ENCODE peak calls at places on chromosomes 4 and X, in six cellular contexts. Y, B, X, U, L and S are unnamed samples. For H3K27me3, the result is how much of the 10 kb centered on the place peaks cover.

GRCh38 chr4:5429747-5430146 is 278.6 kb downstream of the EVC2 start:
- DNase-seq in Y (no peak), L (no peak), U (no peak), X (no peak), B (no peak), S (no peak)

GRCh38 chr4:105274504-105274903 is 127.8 kb downstream of the TET2 start:
- DNase-seq in Y (no peak), B (no peak), L (no peak), U (no peak), X (no peak), S (no peak)

GRCh38 chr4:20194079-20195013 is 57.4 kb upstream of the SLIT2 start:
- DNase-seq in U (no peak), Y (no peak), B (no peak), X (no peak), L (no peak), S (no peak)

GRCh38 chr4:147639388-147639787 is 22.2 kb downstream of the TMEM184C start:
- DNase-seq in U (peak), L (no peak), X (no peak), Y (no peak), B (no peak), S (no peak)

GRCh38 chrX:791479-792034 is 161.0 kb downstream of the SHOX start:
- DNase-seq in U (no peak), B (no peak), L (no peak), X (no peak), Y (peak), S (no peak)

GRCh38 chrX:147180886-147181285 is 366.3 kb upstream of the CXorf51A start:
- DNase-seq in Y (no peak), B (peak), X (no peak), U (no peak), L (no peak), S (no peak)

GRCh38 chrX:11740794-11741193 is 17.2 kb upstream of the MSL3 start:
- DNase-seq in B (no peak), X (no peak), L (no peak), U (no peak), Y (no peak), S (no peak)

GRCh38 chr4:52253025-52253424 is 201.9 kb downstream of the SPATA18 start:
- DNase-seq in Y (no peak), L (no peak), B (no peak), U (no peak), X (no peak), S (no peak)

GRCh38 chr4:39227906-39228305 is 45.6 kb downstream of the WDR19 start:
- DNase-seq in Y (no peak), B (no peak), U (no peak), X (no peak), L (no peak), S (no peak)

GRCh38 chr4:154615211-154615610 is 2.8 kb upstream of the FGG start:
- DNase-seq in B (no peak), L (no peak), X (no peak), Y (no peak), U (no peak), S (no peak)

GRCh38 chr4:158863296-158863695 is 94.5 kb downstream of the FNIP2 start:
- DNase-seq in X (no peak), Y (no peak), B (no peak), U (no peak), L (no peak), S (no peak)

GRCh38 chr4:148442830-148443549 is 776 bp upstream of the NR3C2 start:
- DNase-seq in L (no peak), U (peak), B (peak), X (no peak), Y (no peak), S (no peak)

GRCh38 chrX:17559728-17560379 is 177.4 kb upstream of the SCML1 start:
- DNase-seq in B (no peak), X (peak), U (no peak), L (no peak), Y (peak), S (no peak)

GRCh38 chrX:101393530-101394305 is 2.9 kb downstream of the RPL36A start:
- DNase-seq in X (no peak), Y (no peak), U (no peak), B (no peak), L (no peak), S (no peak)

GRCh38 chrX:79146552-79147390 is 2.3 kb downstream of the GPR174 start:
- DNase-seq in X (no peak), L (no peak), Y (no peak), B (no peak), U (no peak), S (no peak)

GRCh38 chr4:105631818-105632400 is 76.6 kb downstream of the INTS12 start:
- DNase-seq in B (no peak), L (no peak), U (no peak), X (no peak), Y (no peak), S (no peak)

GRCh38 chrX:130081421-130082045 is 28.8 kb downstream of the ELF4 start:
- DNase-seq in B (no peak), Y (no peak), U (no peak), X (peak), L (no peak), S (no peak)

GRCh38 chr4:42284030-42284429 is 113.3 kb upstream of the SHISA3 start:
- DNase-seq in Y (no peak), B (no peak), L (no peak), U (no peak), X (no peak), S (no peak)

GRCh38 chr4:139550724-139551429 is 5.1 kb downstream of the SETD7 start:
- DNase-seq in Y (peak), B (no peak), L (peak), U (no peak), X (no peak), S (no peak)

GRCh38 chrX:50072110-50072509 is 128.7 kb downstream of the AKAP4 start:
- DNase-seq in B (no peak), L (no peak), U (no peak), Y (no peak), X (no peak), S (no peak)

DNA sequence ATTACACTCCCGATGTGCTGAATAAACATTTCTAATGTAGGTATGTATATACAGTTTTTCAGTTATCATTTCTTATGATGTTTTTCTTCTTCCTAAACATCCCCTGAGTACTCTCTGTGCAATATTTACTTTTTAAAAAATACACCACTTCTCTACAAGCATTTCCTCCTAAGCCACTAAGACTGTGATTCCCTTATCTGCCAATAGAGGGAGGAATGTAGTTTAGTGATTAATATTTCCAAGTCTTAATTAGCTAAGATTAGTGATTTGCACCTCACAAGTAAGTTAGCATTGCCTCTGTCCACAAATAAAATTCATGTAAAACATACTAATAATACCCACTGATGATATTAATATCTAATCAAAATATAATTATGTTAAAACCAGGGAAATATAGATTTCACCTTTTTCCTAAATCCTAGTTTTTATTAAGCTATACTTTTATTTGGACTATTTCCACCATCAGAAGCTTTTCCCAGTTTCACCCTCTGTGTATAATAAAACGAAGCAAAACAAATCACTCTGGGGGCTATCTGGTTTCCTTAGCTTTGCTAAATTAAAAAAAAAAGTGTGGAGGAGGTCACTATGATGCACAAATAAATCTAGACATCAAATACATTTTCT is 909.1 kb downstream of the FAT4 start:
- DNase-seq in Y (peak), B (no peak), U (no peak), L (no peak), X (no peak), S (no peak)
- TF ChIP-seq CTCF in Y (peak), B (peak), U (peak), L (no peak), X (peak), S (peak)

GRCh38 chr4:82797591-82798081 is 960 bp downstream of the SCD5 start:
- DNase-seq in B (peak), U (peak), Y (peak), L (peak), X (peak), S (peak)

GRCh38 chr4:82798168-82799005 is at the start of gene SCD5:
- DNase-seq in Y (peak), L (peak), U (peak), B (peak), X (peak), S (peak)

GRCh38 chr4:82797048-82797590 is 1.5 kb downstream of the SCD5 start:
- DNase-seq in X (no peak), Y (peak), L (no peak), U (peak), B (no peak), S (no peak)

GRCh38 chr4:82801910-82802521 is 3.4 kb upstream of the SCD5 start:
- DNase-seq in L (no peak), B (no peak), Y (no peak), U (peak), X (no peak), S (no peak)

DNA sequence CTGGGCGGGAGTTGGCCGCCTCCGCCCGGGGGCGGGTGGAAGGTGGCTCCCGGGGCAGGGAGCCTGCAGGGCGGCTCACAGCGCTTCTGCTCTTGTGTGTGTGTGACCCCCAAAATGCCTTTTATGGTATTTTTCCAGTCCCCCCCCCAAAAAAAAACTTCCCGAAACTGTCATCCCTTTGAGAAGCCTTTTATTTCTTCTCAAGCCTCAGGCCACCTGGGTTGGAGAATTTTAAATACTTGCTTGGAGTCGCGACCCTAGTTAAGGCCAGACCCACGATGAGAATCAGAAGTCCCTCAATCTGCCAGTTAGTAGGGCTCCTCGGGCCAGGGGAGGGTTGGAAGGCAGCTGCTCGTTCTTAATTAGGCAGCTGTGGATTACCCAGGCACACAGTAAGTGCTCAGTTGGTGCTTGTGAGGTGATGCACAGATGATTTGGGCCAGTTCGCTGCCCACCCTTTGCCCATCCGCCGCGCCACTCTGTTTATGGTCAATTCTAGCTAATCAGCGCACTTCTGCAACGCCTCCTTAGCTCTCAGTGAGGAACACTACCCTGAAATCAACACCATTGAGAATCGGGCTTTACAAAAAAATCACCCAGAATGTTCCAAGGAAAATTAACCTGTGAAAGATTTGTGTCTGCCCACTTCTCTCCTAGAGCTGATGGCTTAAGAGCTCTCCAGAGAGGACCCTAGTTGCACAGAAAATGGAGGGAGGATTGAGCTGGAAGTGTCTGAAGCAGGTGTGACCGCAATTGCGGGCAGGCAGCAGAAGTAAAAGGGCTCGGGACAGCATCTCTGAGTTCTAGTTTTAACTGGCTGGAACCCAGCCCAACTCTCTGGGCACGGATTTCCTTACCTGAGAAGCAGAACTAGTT is 648 bp upstream of the SCD5 start:
- DNase-seq in B (peak), L (no peak), Y (peak), U (peak), X (no peak), S (peak)
- H3K27me3 ChIP-seq in B (under half), L (under half), Y (half or more), U (under half), X (under half), S (under half)

DNA sequence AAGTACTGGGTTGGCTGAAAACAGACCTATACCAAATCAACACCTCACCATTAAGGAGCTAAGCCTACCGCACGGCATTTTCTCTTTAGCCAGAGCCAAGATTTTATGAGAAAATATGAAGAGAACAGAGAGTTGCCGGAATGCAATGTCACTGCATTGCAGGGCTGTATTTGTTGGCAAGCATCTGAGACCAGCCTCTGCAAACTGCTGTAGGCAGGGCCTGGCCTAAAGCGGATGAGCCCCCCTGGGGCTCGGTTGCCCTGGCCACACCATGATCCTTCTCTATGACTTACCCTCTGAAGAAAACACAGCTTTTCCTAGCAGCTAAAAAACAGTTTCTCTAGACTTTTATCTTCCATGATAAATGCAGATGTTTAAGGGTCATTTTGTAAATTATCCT is 120.5 kb upstream of the SORBS2 start:
- DNase-seq in B (no peak), Y (peak), U (no peak), L (no peak), X (no peak), S (no peak)
- H3K4me3 ChIP-seq in B (no peak), Y (no peak), U (no peak), L (no peak), X (no peak), S (no peak)

GRCh38 chr4:56843421-56843899 is 22.0 kb upstream of the SPINK2 start:
- DNase-seq in X (no peak), Y (no peak), B (no peak), L (peak), U (no peak), S (no peak)
- TF ChIP-seq CTCF in X (no peak), Y (no peak), B (no peak), L (no peak), U (no peak), S (no peak)

GRCh38 chr4:53717064-53717549 is 125.8 kb upstream of the LNX1 start:
- DNase-seq in U (no peak), L (no peak), B (no peak), Y (no peak), X (no peak), S (no peak)
- H3K27me3 ChIP-seq in U (under half), L (under half), B (under half), Y (under half), X (under half), S (under half)

DNA sequence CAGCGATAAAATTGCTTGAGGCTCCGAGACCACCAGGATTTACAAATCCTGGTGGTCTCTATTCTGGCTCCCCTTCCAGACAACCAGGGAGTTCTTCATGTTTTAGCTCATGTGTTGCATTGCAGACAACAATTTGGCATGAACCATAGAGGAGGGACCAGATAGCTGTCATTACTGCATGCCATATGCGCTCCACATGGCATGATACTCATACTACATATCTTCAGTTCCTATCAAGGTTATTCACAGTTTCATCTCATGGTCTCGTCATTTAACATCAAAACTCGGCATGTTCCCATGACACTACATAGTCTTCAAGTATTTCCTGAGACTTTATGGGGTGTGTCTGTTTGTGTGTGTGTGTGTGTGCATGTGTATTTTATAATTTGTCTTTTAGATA is 220.3 kb downstream of the OR13H1 start:
- DNase-seq in B (no peak), L (no peak), U (no peak), X (no peak), Y (no peak), S (no peak)
- H3K4me3 ChIP-seq in B (no peak), L (peak), U (peak), X (no peak), Y (no peak), S (peak)

DNA sequence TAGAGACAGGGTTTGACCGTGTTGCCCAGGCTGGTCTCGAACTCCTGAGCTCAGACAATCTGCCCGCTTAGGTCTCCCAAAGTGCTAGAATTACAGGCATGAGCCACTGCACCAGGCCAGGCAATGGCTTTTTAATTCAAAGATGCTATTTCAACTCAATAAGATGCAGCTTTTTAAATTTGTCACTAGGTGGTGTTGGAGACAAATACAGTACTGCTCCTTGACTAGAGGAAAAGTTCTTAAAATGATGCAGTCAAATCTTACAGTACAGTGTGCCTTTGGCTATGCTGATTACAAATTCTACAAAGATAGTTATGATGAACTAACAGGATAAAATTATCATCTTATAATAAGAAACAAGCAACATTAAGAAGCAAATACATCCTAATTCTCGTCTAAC is 441.1 kb downstream of the KCNIP4 start:
- DNase-seq in U (peak), Y (peak), L (no peak), B (no peak), X (no peak), S (no peak)
- TF ChIP-seq CTCF in U (peak), Y (peak), L (no peak), B (no peak), X (no peak), S (no peak)